ENCODE peak calls at places on chromosomes 5 and 9, in nine cellular contexts. A is AG04450, J is HepG2, Z is uterus, X is caudate nucleus, V is hepatocyte, L is fibroblast of lung, E is H9, S is heart right ventricle. T is an unnamed sample.
A peak's percentile ranks its signal among the peaks of the same experiment; 100 is the strongest.

GRCh38 chr9:104093162-104093561 is 947 bp upstream of the SMC2 start:
- DNase-seq in A (no peak), J (no peak), Z (no peak), X (no peak), V (peak; percentile 8), L (peak; percentile 19), E (no peak), S (no peak), T (no peak)

GRCh38 chr5:10599828-10600227 is 36.0 kb downstream of the ANKRD33B start:
- DNase-seq in A (no peak), J (no peak), Z (no peak), X (no peak), V (no peak), L (peak; percentile 85), E (no peak), S (no peak), T (no peak)

GRCh38 chr5:17149786-17150185 is 67.6 kb upstream of the BASP1 start:
- DNase-seq in A (no peak), J (no peak), Z (no peak), X (no peak), V (no peak), L (no peak), E (no peak), S (no peak), T (no peak)

GRCh38 chr9:88950341-88951141 is 40.7 kb upstream of the S1PR3 start:
- DNase-seq in A (no peak), J (peak; percentile 20), Z (no peak), X (no peak), V (no peak), L (peak; percentile 82), E (no peak), S (no peak), T (no peak)

GRCh38 chr5:109965634-109966033 is 275.9 kb downstream of the MAN2A1 start:
- DNase-seq in A (no peak), J (no peak), Z (no peak), X (no peak), V (no peak), L (no peak), E (no peak), S (no peak), T (no peak)

GRCh38 chr5:171521219-171521633 is 101.8 kb downstream of the FGF18 start:
- DNase-seq in A (peak; percentile 83), J (no peak), Z (peak; percentile 68), X (no peak), V (peak; percentile 66), L (peak; percentile 96), E (peak; percentile 55), S (no peak), T (no peak)

GRCh38 chr9:111993319-111993718 is 96.7 kb downstream of the UGCG start:
- DNase-seq in A (no peak), J (no peak), Z (no peak), X (no peak), V (no peak), L (no peak), E (no peak), S (no peak), T (no peak)

GRCh38 chr5:176781638-176782570 is 28.5 kb upstream of the UNC5A start:
- DNase-seq in A (no peak), J (no peak), Z (no peak), X (no peak), V (no peak), L (no peak), E (peak; percentile 14), S (no peak), T (peak; percentile 59)

GRCh38 chr5:79613571-79613970 is 1.3 kb downstream of the TENT2 start:
- DNase-seq in A (no peak), J (no peak), Z (no peak), X (no peak), V (no peak), L (peak; percentile 3), E (no peak), S (no peak), T (no peak)

GRCh38 chr5:133938932-133939331 is 29.5 kb downstream of the C5orf15 start:
- DNase-seq in A (no peak), J (no peak), Z (no peak), X (no peak), V (no peak), L (peak; percentile 27), E (no peak), S (no peak), T (no peak)

GRCh38 chr5:109041319-109041718 is 293.6 kb downstream of the FER start:
- DNase-seq in A (no peak), J (no peak), Z (no peak), X (no peak), V (no peak), L (no peak), E (no peak), S (no peak), T (no peak)

GRCh38 chr5:131640043-131640856 is 5.2 kb upstream of the RAPGEF6 start:
- DNase-seq in A (no peak), J (no peak), Z (no peak), X (no peak), V (no peak), L (peak; percentile 50), E (no peak), S (no peak), T (no peak)

GRCh38 chr9:137688261-137688660 is 69.5 kb downstream of the EHMT1 start:
- DNase-seq in A (no peak), J (no peak), Z (no peak), X (no peak), V (no peak), L (no peak), E (no peak), S (no peak), T (no peak)

GRCh38 chr9:137689745-137690529 is 71.1 kb downstream of the EHMT1 start:
- DNase-seq in A (peak; percentile 23), J (peak; percentile 73), Z (peak; percentile 53), X (no peak), V (peak; percentile 69), L (no peak), E (no peak), S (no peak), T (no peak)

GRCh38 chr9:137685886-137686420 is 67.1 kb downstream of the EHMT1 start:
- DNase-seq in A (no peak), J (no peak), Z (no peak), X (no peak), V (no peak), L (no peak), E (no peak), S (no peak), T (no peak)

GRCh38 chr9:137690939-137691647 is 72.3 kb downstream of the EHMT1 start:
- DNase-seq in A (no peak), J (no peak), Z (no peak), X (no peak), V (no peak), L (no peak), E (no peak), S (no peak), T (no peak)

GRCh38 chr9:137688725-137689124 is 69.9 kb downstream of the EHMT1 start:
- DNase-seq in A (no peak), J (peak; percentile 79), Z (no peak), X (no peak), V (no peak), L (no peak), E (no peak), S (no peak), T (no peak)
- H3K27ac ChIP-seq in A (no peak overlapping the region), J (peak overlapping the region; percentile 9), Z (no peak overlapping the region), X (no peak overlapping the region), V (no peak overlapping the region), L (no peak overlapping the region), E (no peak overlapping the region), S (no peak overlapping the region), T (no peak overlapping the region)

GRCh38 chr5:167796636-167797035 is 494.8 kb upstream of the WWC1 start:
- DNase-seq in A (no peak), J (no peak), Z (no peak), X (no peak), V (no peak), L (peak; percentile 84), E (no peak), S (no peak), T (no peak)

GRCh38 chr5:167798427-167798826 is 493.0 kb upstream of the WWC1 start:
- DNase-seq in A (no peak), J (no peak), Z (no peak), X (no peak), V (peak; percentile 19), L (no peak), E (no peak), S (no peak), T (no peak)

GRCh38 chr5:167794121-167794520 is 497.3 kb upstream of the WWC1 start:
- DNase-seq in A (no peak), J (no peak), Z (no peak), X (no peak), V (no peak), L (no peak), E (no peak), S (no peak), T (no peak)

GRCh38 chr5:167800405-167800804 is 491.0 kb upstream of the WWC1 start:
- DNase-seq in A (no peak), J (no peak), Z (no peak), X (no peak), V (no peak), L (no peak), E (no peak), S (no peak), T (no peak)

DNA sequence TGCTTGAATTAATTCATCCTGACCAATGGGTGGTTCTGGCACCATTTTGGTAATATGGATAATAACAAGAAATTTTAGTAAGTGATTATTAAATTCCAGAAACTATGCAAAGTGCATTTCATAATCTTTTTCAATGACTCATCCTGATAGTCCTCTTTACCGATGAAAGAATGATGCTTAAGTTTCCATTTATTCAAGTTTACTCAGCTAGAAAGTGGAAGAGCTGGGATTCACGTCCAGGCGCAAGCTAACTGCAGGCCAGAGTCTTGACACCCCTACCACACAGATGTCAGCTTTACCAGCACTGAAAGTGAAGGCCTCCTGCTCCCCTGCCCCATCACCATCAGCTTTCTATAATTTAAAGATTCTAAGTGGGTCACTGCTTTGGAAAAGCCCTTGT is 493.5 kb upstream of the WWC1 start:
- DNase-seq in A (no peak), J (no peak), Z (no peak), X (no peak), V (no peak), L (peak; percentile 61), E (no peak), S (no peak), T (no peak)
- H3K27ac ChIP-seq in A (no peak overlapping the region), J (no peak overlapping the region), Z (no peak overlapping the region), X (peak overlapping the region; percentile 7), V (peak overlapping the region; percentile 53), L (no peak overlapping the region), E (no peak overlapping the region), S (no peak overlapping the region), T (no peak overlapping the region)

GRCh38 chr9:134459164-134459563 is 132.9 kb downstream of the RXRA start:
- DNase-seq in A (no peak), J (no peak), Z (no peak), X (no peak), V (no peak), L (no peak), E (no peak), S (no peak), T (no peak)
- H3K27ac ChIP-seq in A (no peak overlapping the region), J (no peak overlapping the region), Z (peak overlapping the region; percentile 94), X (no peak overlapping the region), V (peak overlapping the region; percentile 98), L (no peak overlapping the region), E (no peak overlapping the region), S (peak overlapping the region; percentile 79), T (peak overlapping the region; percentile 88)

DNA sequence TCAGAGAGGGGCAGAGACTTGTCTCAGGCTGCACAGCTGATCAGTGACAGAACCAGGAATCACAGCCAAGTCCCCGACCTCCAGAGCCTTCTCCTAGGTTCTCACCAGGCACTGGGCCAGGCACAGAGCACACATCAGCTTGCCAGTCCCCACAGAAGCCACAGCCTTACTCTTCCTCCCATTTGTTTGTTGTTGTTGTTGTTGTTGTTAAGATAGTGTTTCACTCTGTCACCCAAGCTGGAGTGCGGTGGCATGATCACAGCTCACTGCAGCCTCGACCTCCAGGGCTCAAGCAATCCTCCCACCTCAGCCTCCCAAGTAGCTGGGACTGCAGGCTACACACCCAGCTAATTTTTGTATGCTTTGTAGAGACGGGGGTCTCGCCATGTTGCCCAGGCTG is 41.4 kb downstream of the NAIF1 start:
- DNase-seq in A (no peak), J (no peak), Z (no peak), X (no peak), V (no peak), L (no peak), E (no peak), S (no peak), T (no peak)
- H3K27ac ChIP-seq in A (no peak overlapping the region), J (no peak overlapping the region), Z (no peak overlapping the region), X (no peak overlapping the region), V (no peak overlapping the region), L (no peak overlapping the region), E (no peak overlapping the region), S (no peak overlapping the region), T (no peak overlapping the region)

T was measured in sigmoid colon.